ENCODE peak calls at places on chromosomes 13 and 19, in four cellular contexts. One of them, this sample, is unnamed.

GRCh38 chr13:80668452-80668851 is 327.5 kb upstream of the SPRY2 start:
- DNase-seq in K562: no peak
- DNase-seq in HCT116: no peak
- DNase-seq in HepG2: no peak
- DNase-seq in this sample: no peak

GRCh38 chr13:81487151-81487550 is 1146.2 kb upstream of the SPRY2 start:
- DNase-seq in K562: no peak
- DNase-seq in HCT116: peak
- DNase-seq in HepG2: peak
- DNase-seq in this sample: no peak

GRCh38 chr13:98447881-98448641 is 128.8 kb downstream of the STK24 start:
- DNase-seq in K562: peak
- DNase-seq in HCT116: peak
- DNase-seq in HepG2: no peak
- DNase-seq in this sample: no peak

GRCh38 chr19:8552810-8553209 is 24.4 kb downstream of the MYO1F start:
- DNase-seq in K562: peak
- DNase-seq in HCT116: peak
- DNase-seq in HepG2: peak
- DNase-seq in this sample: no peak

GRCh38 chr19:47032171-47032811 is 12.7 kb downstream of the NPAS1 start:
- DNase-seq in K562: peak
- DNase-seq in HCT116: peak
- DNase-seq in HepG2: no peak
- DNase-seq in this sample: no peak

GRCh38 chr13:64078025-64078424 is 2662.4 kb upstream of the PCDH20 start:
- DNase-seq in K562: no peak
- DNase-seq in HCT116: no peak
- DNase-seq in HepG2: peak
- DNase-seq in this sample: no peak

GRCh38 chr19:6086081-6086858 is 24.0 kb downstream of the RFX2 start:
- DNase-seq in K562: no peak
- DNase-seq in HCT116: no peak
- DNase-seq in HepG2: no peak
- DNase-seq in this sample: no peak

GRCh38 chr19:53531457-53531856 is 6.5 kb upstream of the ZNF331 start:
- DNase-seq in K562: no peak
- DNase-seq in HCT116: no peak
- DNase-seq in HepG2: peak
- DNase-seq in this sample: no peak

GRCh38 chr19:7349961-7350711 is 1.4 kb downstream of the ARHGEF18 start:
- DNase-seq in K562: no peak
- DNase-seq in HCT116: no peak
- DNase-seq in HepG2: no peak
- DNase-seq in this sample: no peak

GRCh38 chr13:81377926-81378325 is 1037.0 kb upstream of the SPRY2 start:
- DNase-seq in K562: no peak
- DNase-seq in HCT116: no peak
- DNase-seq in HepG2: no peak
- DNase-seq in this sample: no peak

GRCh38 chr13:50292082-50292481 is 276.8 kb downstream of the KCNRG start:
- DNase-seq in K562: no peak
- DNase-seq in HCT116: no peak
- DNase-seq in HepG2: no peak
- DNase-seq in this sample: no peak

GRCh38 chr13:70960841-70961443 is 852.7 kb upstream of the KLHL1 start:
- DNase-seq in K562: no peak
- DNase-seq in HCT116: no peak
- DNase-seq in HepG2: peak
- DNase-seq in this sample: no peak

GRCh38 chr13:101868585-101869469 is 416.4 kb downstream of the ITGBL1 start:
- DNase-seq in K562: no peak
- DNase-seq in HCT116: no peak
- DNase-seq in HepG2: no peak
- DNase-seq in this sample: no peak

GRCh38 chr19:39246951-39247669 is 1.5 kb downstream of the IFNL4 start:
- DNase-seq in K562: peak
- DNase-seq in HCT116: no peak
- DNase-seq in HepG2: no peak
- DNase-seq in this sample: no peak

GRCh38 chr13:33931397-33931987 is 113.5 kb downstream of the RFC3 start:
- DNase-seq in K562: peak
- DNase-seq in HCT116: peak
- DNase-seq in HepG2: peak
- DNase-seq in this sample: peak

GRCh38 chr13:19592657-19593175 is 31.4 kb upstream of the TPTE2 start:
- DNase-seq in K562: no peak
- DNase-seq in HCT116: no peak
- DNase-seq in HepG2: no peak
- DNase-seq in this sample: no peak

GRCh38 chr13:39148513-39148961 is 110.3 kb downstream of the NHLRC3 start:
- DNase-seq in K562: no peak
- DNase-seq in HCT116: no peak
- DNase-seq in HepG2: no peak
- DNase-seq in this sample: no peak

GRCh38 chr19:7502552-7502951 is 13.4 kb upstream of the ZNF358 start:
- DNase-seq in K562: no peak
- DNase-seq in HCT116: no peak
- DNase-seq in HepG2: no peak
- DNase-seq in this sample: no peak

GRCh38 chr19:8306235-8307054 is 1.7 kb downstream of the CD320 start:
- DNase-seq in K562: peak
- DNase-seq in HCT116: no peak
- DNase-seq in HepG2: no peak
- DNase-seq in this sample: no peak

GRCh38 chr13:28707629-28708427 is 10.9 kb downstream of the SLC46A3 start:
- DNase-seq in K562: no peak
- DNase-seq in HCT116: no peak
- DNase-seq in HepG2: no peak
- DNase-seq in this sample: no peak

GRCh38 chr13:51027644-51028043 is 83.4 kb downstream of the C13orf42 start:
- DNase-seq in K562: no peak
- DNase-seq in HCT116: no peak
- DNase-seq in HepG2: no peak
- DNase-seq in this sample: no peak

GRCh38 chr13:101522607-101523006 is 70.1 kb downstream of the ITGBL1 start:
- DNase-seq in K562: no peak
- DNase-seq in HCT116: no peak
- DNase-seq in HepG2: peak
- DNase-seq in this sample: no peak

GRCh38 chr13:86563308-86563707 is 764.1 kb upstream of the SLITRK6 start:
- DNase-seq in K562: no peak
- DNase-seq in HCT116: no peak
- DNase-seq in HepG2: no peak
- DNase-seq in this sample: no peak

GRCh38 chr19:5987077-5987818 is 9.3 kb upstream of the RANBP3 start:
- DNase-seq in K562: peak
- DNase-seq in HCT116: peak
- DNase-seq in HepG2: peak
- DNase-seq in this sample: peak

GRCh38 chr19:4077800-4078683 is 11.3 kb upstream of the ZBTB7A start:
- DNase-seq in K562: peak
- DNase-seq in HCT116: no peak
- DNase-seq in HepG2: no peak
- DNase-seq in this sample: no peak

GRCh38 chr19:51971624-51972023 is 15.0 kb downstream of the ZNF350 start:
- DNase-seq in K562: no peak
- DNase-seq in HCT116: no peak
- DNase-seq in HepG2: no peak
- DNase-seq in this sample: no peak

GRCh38 chr19:13790354-13790753 is 4.9 kb upstream of the ZSWIM4 start:
- DNase-seq in K562: no peak
- DNase-seq in HCT116: no peak
- DNase-seq in HepG2: no peak
- DNase-seq in this sample: no peak

GRCh38 chr19:40335855-40336700 is 12.1 kb downstream of the C19orf47 start:
- DNase-seq in K562: no peak
- DNase-seq in HCT116: no peak
- DNase-seq in HepG2: no peak
- DNase-seq in this sample: no peak

GRCh38 chr13:110448230-110448629 is 113.3 kb downstream of the RAB20 start:
- DNase-seq in K562: no peak
- DNase-seq in HCT116: peak
- DNase-seq in HepG2: no peak
- DNase-seq in this sample: no peak

GRCh38 chr19:47098608-47099007 is 15.0 kb downstream of the ZC3H4 start:
- DNase-seq in K562: no peak
- DNase-seq in HCT116: no peak
- DNase-seq in HepG2: no peak
- DNase-seq in this sample: no peak

GRCh38 chr13:79779761-79780160 is 298.8 kb downstream of the NDFIP2 start:
- DNase-seq in K562: no peak
- DNase-seq in HCT116: no peak
- DNase-seq in HepG2: peak
- DNase-seq in this sample: no peak

GRCh38 chr13:19860884-19861655 is 2.4 kb downstream of the ZMYM5 start:
- DNase-seq in K562: no peak
- DNase-seq in HCT116: peak
- DNase-seq in HepG2: peak
- DNase-seq in this sample: no peak

GRCh38 chr19:15195987-15196682 is 4.7 kb downstream of the NOTCH3 start:
- DNase-seq in K562: peak
- DNase-seq in HCT116: peak
- DNase-seq in HepG2: no peak
- DNase-seq in this sample: no peak

GRCh38 chr19:7700128-7700470 is 1.8 kb downstream of the FCER2 start:
- DNase-seq in K562: no peak
- DNase-seq in HCT116: no peak
- DNase-seq in HepG2: no peak
- DNase-seq in this sample: no peak

GRCh38 chr19:55642153-55643002 is 1.1 kb upstream of the ZNF581 start:
- DNase-seq in K562: no peak
- DNase-seq in HCT116: no peak
- DNase-seq in HepG2: no peak
- DNase-seq in this sample: no peak

GRCh38 chr13:37870489-37870845 is 895 bp upstream of the TRPC4 start:
- DNase-seq in K562: no peak
- DNase-seq in HCT116: no peak
- DNase-seq in HepG2: no peak
- DNase-seq in this sample: no peak
- H3K4me3 ChIP-seq in K562: no peak
- H3K4me3 ChIP-seq in HCT116: no peak
- H3K4me3 ChIP-seq in HepG2: no peak
- H3K4me3 ChIP-seq in this sample: no peak

GRCh38 chr19:45643024-45643926 is 4.1 kb upstream of the EML2 start:
- DNase-seq in K562: peak
- DNase-seq in HCT116: peak
- DNase-seq in HepG2: peak
- DNase-seq in this sample: peak

GRCh38 chr19:45646345-45646698 is 7.1 kb upstream of the EML2 start:
- DNase-seq in K562: no peak
- DNase-seq in HCT116: no peak
- DNase-seq in HepG2: no peak
- DNase-seq in this sample: no peak

GRCh38 chr19:45645068-45645630 is 6.0 kb upstream of the EML2 start:
- DNase-seq in K562: no peak
- DNase-seq in HCT116: no peak
- DNase-seq in HepG2: no peak
- DNase-seq in this sample: no peak

GRCh38 chr19:45643927-45644771 is 5.0 kb upstream of the EML2 start:
- DNase-seq in K562: no peak
- DNase-seq in HCT116: no peak
- DNase-seq in HepG2: no peak
- DNase-seq in this sample: no peak

GRCh38 chr19:45645631-45646344 is 6.6 kb upstream of the EML2 start:
- DNase-seq in K562: peak
- DNase-seq in HCT116: peak
- DNase-seq in HepG2: peak
- DNase-seq in this sample: peak
- TF ChIP-seq TCF7L2 in K562: peak
- TF ChIP-seq TCF7L2 in HCT116: no peak
- TF ChIP-seq TCF7L2 in HepG2: no peak
- TF ChIP-seq TCF7L2 in this sample: no peak

DNA sequence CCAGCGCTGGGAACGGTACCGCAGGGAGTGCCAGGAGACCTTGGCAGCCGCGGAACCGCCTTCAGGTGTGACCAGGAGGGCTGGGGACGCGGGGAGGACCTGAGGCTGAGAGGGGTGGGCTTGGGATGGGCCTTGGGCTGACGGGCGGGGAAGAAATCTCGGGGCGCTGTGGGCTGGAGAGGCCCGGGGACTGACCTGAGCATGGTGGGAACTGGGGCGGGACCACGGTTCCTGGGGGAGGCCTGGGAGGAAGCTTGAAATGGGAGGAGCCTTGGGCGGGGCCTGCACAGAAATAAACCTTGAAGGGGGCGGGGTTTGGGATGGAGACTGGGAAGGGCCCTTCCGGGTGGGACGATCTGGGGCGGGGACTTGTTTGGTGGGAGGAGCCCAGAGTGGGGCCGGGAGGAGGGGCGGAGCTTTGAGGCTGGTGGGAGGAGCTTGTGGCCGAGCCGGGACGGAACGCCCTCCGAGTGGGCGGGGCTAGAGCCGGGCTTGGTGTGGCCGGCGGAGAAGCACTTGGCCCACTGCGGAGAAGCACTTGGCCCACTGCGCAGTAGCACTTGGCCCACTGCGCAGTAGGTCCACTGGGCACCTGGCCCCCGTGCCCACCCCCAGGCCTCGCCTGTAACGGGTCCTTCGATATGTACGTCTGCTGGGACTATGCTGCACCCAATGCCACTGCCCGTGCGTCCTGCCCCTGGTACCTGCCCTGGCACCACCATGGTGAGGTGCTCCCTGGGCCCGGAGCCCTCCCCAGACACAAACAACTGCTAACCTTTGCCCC is 2.8 kb downstream of the GIPR start:
- DNase-seq in K562: peak
- DNase-seq in HCT116: peak
- DNase-seq in HepG2: peak
- DNase-seq in this sample: no peak
- TF ChIP-seq POLR2AphosphoS5 in K562: peak
- TF ChIP-seq POLR2AphosphoS5 in HCT116: peak
- TF ChIP-seq POLR2AphosphoS5 in HepG2: no peak
- TF ChIP-seq POLR2AphosphoS5 in this sample: no peak

DNA sequence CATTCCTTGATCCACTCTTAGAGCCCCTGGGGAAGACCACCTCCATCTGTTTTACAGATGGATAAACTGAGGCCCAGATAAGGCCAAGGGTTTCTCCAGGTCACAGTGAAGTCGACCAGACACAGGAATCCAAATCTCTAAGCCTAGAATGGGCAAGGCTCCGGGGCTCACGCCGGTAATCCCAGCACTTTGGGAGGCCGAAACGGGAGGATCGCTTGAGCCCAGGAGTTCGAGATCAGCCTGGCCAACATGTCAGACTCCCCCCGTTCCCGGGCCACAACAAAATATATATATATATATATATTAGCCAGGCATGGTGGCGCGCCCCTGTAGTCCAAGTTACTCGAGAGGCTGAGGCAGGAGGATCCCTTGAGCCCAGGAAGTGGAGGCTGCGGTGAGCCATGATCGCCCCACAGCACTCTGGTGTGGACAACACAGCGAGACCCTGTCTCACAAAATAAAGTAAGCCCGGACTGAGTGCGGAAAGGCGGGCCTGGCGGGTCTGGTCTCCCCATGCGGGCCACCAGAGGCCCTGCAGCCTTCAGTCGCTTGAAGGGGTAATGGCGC is 615 bp upstream of the RPL13A start:
- DNase-seq in K562: no peak
- DNase-seq in HCT116: no peak
- DNase-seq in HepG2: no peak
- DNase-seq in this sample: no peak
- H3K4me3 ChIP-seq in K562: peak
- H3K4me3 ChIP-seq in HCT116: peak
- H3K4me3 ChIP-seq in HepG2: peak
- H3K4me3 ChIP-seq in this sample: peak

GRCh38 chr19:10660346-10660745 is 6.2 kb downstream of the ILF3 start:
- DNase-seq in K562: no peak
- DNase-seq in HCT116: no peak
- DNase-seq in HepG2: no peak
- DNase-seq in this sample: no peak
- TF ChIP-seq TCF7L2 in K562: no peak
- TF ChIP-seq TCF7L2 in HCT116: no peak
- TF ChIP-seq TCF7L2 in HepG2: no peak
- TF ChIP-seq TCF7L2 in this sample: no peak

This sample was measured in Panc1.